ENCODE peak calls at places on chromosomes 7 and 10, in eight cellular contexts. M, V, E, L, H, W, C and R are unnamed samples.

GRCh38 chr10:57769298-57769697 is 498.4 kb downstream of the IPMK start:
- DNase-seq in E (no peak), C (no peak), L (no peak), V (no peak), H (no peak), M (no peak), W (no peak), R (no peak)

GRCh38 chr10:73253226-73253557 is 748 bp upstream of the MRPS16 start:
- DNase-seq in W (peak; percentile 36), V (no peak), C (no peak), H (peak; percentile 44), L (no peak), E (no peak), M (no peak), R (no peak)

GRCh38 chr7:79553811-79554555 is 100.5 kb upstream of the MAGI2 start:
- DNase-seq in H (peak; percentile 43), L (no peak), E (no peak), C (no peak), V (no peak), M (peak; percentile 69), W (no peak), R (no peak)

GRCh38 chr7:23544913-23545354 is 13.2 kb upstream of the TRA2A start:
- DNase-seq in V (peak; percentile 49), W (peak; percentile 78), M (peak; percentile 37), E (no peak), L (no peak), H (peak; percentile 78), C (no peak), R (no peak)

GRCh38 chr7:71145906-71146901 is 14.3 kb downstream of the GALNT17 start:
- DNase-seq in L (no peak), M (no peak), E (no peak), W (no peak), C (no peak), V (no peak), H (no peak), R (peak; percentile 10)

GRCh38 chr10:73366381-73367298 is 8.0 kb upstream of the CFAP70 start:
- DNase-seq in W (peak; percentile 80), H (no peak), V (no peak), L (no peak), M (no peak), C (no peak), E (no peak), R (no peak)

GRCh38 chr10:13960603-13961002 is 370.1 kb downstream of the FRMD4A start:
- DNase-seq in H (no peak), E (no peak), M (no peak), V (no peak), C (no peak), W (no peak), L (no peak), R (no peak)

GRCh38 chr7:2440608-2441245 is 35.5 kb downstream of the GRIFIN start:
- DNase-seq in L (peak; percentile 23), W (no peak), M (no peak), H (peak; percentile 98), V (no peak), C (no peak), E (peak; percentile 65), R (peak; percentile 54)

GRCh38 chr10:35027567-35027966 is 62.6 kb downstream of the CUL2 start:
- DNase-seq in L (no peak), C (no peak), V (no peak), M (peak; percentile 58), H (no peak), W (no peak), E (no peak), R (no peak)

GRCh38 chr7:2670720-2671391 is 17.1 kb upstream of the AMZ1 start:
- DNase-seq in W (peak; percentile 80), V (peak; percentile 82), H (no peak), M (peak; percentile 56), C (peak; percentile 89), E (peak; percentile 71), L (peak; percentile 83), R (peak; percentile 76)

GRCh38 chr10:121653608-121654007 is 55.4 kb upstream of the FGFR2 start:
- DNase-seq in L (no peak), W (no peak), H (no peak), C (no peak), E (no peak), M (no peak), V (no peak), R (no peak)

GRCh38 chr7:150317748-150318444 is 5.3 kb upstream of the LRRC61 start:
- DNase-seq in H (no peak), W (no peak), C (no peak), V (no peak), M (peak; percentile 69), L (no peak), E (no peak), R (no peak)

GRCh38 chr7:82183633-82184032 is 259.9 kb downstream of the CACNA2D1 start:
- DNase-seq in W (no peak), V (no peak), E (no peak), L (no peak), H (no peak), M (peak; percentile 67), C (no peak), R (no peak)

GRCh38 chr10:1402016-1402820 is 335.1 kb downstream of the ADARB2 start:
- DNase-seq in W (no peak), V (no peak), M (no peak), L (no peak), C (no peak), H (no peak), E (peak; percentile 9), R (no peak)
- TF ChIP-seq CTCF in W (no peak), V (no peak), M (no peak), L (no peak), C (no peak), H (no peak), E (no peak), R (no peak)

DNA sequence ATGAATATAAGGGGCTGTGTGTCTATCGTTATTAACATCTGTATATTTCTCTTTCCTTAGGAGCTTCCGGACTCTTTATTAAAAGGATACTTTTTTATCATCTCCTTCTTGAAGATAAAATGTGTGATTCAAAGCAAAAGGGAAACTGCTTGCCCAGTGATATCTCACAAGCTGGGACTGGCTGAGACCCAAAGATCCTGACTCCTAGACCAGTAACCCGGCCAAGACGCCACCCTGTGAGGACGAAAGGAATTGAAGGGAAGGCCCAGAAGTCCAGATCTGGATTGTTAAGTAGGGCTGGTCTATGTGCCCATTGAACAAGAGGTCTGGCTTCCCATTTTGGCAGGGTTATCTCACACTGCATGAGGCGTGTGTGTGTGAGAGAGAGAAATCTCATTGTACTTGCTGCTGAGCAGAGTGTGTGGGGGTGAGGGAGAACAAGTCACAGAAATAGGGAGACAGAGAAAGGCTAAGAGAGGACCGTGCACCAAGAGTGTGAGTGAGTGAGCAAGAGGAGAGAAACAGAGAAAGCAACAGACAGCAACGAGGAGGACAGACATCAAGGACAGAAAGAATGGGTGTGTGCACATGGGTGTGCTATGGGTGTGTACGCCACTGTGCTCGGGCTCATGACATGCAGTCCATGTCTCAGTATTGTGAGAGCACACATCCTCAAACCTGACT is 75.4 kb downstream of the PLXNA4 start:
- DNase-seq in W (no peak), V (no peak), E (peak; percentile 80), L (peak; percentile 71), H (no peak), C (no peak), M (peak; percentile 94), R (no peak)
- TF ChIP-seq CTCF in W (no peak), V (no peak), E (peak; percentile 41), L (peak; percentile 9), H (no peak), C (no peak), M (peak; percentile 84), R (no peak)

GRCh38 chr10:47303866-47304265 is 3.9 kb downstream of the GDF10 start:
- DNase-seq in M (no peak), E (no peak), H (no peak), C (no peak), W (no peak), V (no peak), L (no peak), R (no peak)
- TF ChIP-seq CTCF in M (no peak), E (no peak), H (no peak), C (no peak), W (no peak), V (no peak), L (no peak), R (no peak)

GRCh38 chr7:113013761-113014449 is 72.7 kb downstream of the GPR85 start:
- DNase-seq in M (no peak), L (no peak), C (no peak), E (no peak), W (no peak), H (no peak), V (no peak), R (no peak)

GRCh38 chr7:113010377-113010776 is 76.2 kb downstream of the GPR85 start:
- DNase-seq in C (no peak), E (no peak), H (no peak), M (no peak), L (no peak), V (no peak), W (no peak), R (no peak)

GRCh38 chr7:113015038-113015645 is 71.5 kb downstream of the GPR85 start:
- DNase-seq in L (no peak), M (peak; percentile 71), V (no peak), C (no peak), W (peak; percentile 1), E (no peak), H (no peak), R (no peak)
- TF ChIP-seq CTCF in L (peak; percentile 47), M (peak; percentile 58), V (no peak), C (peak; percentile 52), W (no peak), E (no peak), H (peak; percentile 70), R (no peak)

DNA sequence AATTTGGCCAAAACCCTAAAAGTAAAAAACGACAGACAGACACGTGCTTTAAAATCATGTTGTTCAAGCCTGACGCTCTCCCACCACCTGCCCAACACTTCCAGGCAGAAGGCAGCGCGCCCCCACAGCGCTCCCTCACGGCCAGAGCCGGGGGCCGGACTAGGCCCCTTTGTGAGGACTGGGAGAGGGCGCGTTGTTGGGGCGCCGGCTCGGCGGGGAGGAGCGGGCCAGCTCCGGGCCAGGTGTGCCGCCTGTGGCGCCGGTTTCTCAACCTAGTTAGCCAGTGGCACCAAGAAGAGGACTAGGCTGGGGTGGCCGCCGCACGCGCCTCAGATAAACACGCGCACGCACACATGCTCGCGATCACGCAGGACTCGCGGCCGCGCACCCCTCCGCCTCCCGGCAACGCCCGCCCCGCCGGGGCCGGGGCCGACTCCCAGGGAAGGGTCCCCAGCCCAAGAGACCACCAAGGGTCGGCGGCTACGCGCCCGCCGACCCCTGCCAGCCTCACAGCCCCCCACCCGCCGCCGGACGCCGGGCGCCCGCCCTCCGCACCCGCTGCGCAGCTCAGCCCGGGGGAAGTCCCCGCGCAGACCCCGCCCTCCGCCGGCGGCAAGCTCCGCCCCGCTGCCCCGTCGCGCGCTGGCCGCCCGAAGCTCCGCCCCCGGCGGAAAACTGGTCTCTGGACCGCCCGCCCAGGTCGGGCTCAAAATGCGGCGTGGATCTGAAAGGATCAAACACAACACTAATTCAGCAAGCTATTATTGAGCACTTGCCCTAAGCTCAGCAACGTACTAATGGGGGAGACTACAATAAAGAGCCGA is at the start of gene IMMP2L:
- DNase-seq in H (peak; percentile 54), V (peak; percentile 90), C (peak; percentile 93), L (peak; percentile 95), W (peak; percentile 92), E (peak; percentile 91), M (peak; percentile 76), R (peak; percentile 94)
- TF ChIP-seq CTCF in H (no peak), V (no peak), C (no peak), L (peak; percentile 38), W (peak; percentile 47), E (no peak), M (peak; percentile 45), R (peak; percentile 28)

GRCh38 chr10:52172581-52172980 is 141.5 kb upstream of the DKK1 start:
- DNase-seq in C (no peak), W (no peak), L (no peak), E (no peak), H (peak; percentile 37), V (no peak), M (peak; percentile 5), R (no peak)
- TF ChIP-seq CTCF in C (no peak), W (no peak), L (peak; percentile 17), E (no peak), H (no peak), V (no peak), M (no peak), R (no peak)

GRCh38 chr7:54825368-54825767 is 66.4 kb upstream of the SEC61G start:
- DNase-seq in E (no peak), C (no peak), V (no peak), L (no peak), H (no peak), W (no peak), M (no peak), R (no peak)
- TF ChIP-seq CTCF in E (no peak), C (no peak), V (no peak), L (no peak), H (no peak), W (no peak), M (no peak), R (no peak)